ENCODE peak calls at places on chromosomes 1 and 21, in four cellular contexts. H, G, S and Z are unnamed samples.

GRCh38 chr1:2271134-2271785 is 43.1 kb downstream of the SKI start:
- DNase-seq in H (no peak), G (peak; percentile 17), S (no peak), Z (no peak)

GRCh38 chr1:176033879-176034278 is 173.2 kb downstream of the COP1 start:
- DNase-seq in H (no peak), G (no peak), S (peak; percentile 34), Z (no peak)

GRCh38 chr1:61875198-61875597 is 132.9 kb downstream of the PATJ start:
- DNase-seq in H (no peak), G (no peak), S (no peak), Z (no peak)

GRCh38 chr1:2948751-2949680 is 72.3 kb upstream of the ACTRT2 start:
- DNase-seq in H (no peak), G (no peak), S (no peak), Z (no peak)

GRCh38 chr21:15121655-15122120 is 56.9 kb upstream of the NRIP1 start:
- DNase-seq in H (no peak), G (peak; percentile 21), S (peak; percentile 7), Z (no peak)

GRCh38 chr1:93143136-93143535 is 37.1 kb downstream of the TMED5 start:
- DNase-seq in H (no peak), G (no peak), S (no peak), Z (no peak)

GRCh38 chr1:205680073-205680851 is at the start of gene SLC45A3:
- DNase-seq in H (no peak), G (peak; percentile 48), S (no peak), Z (no peak)

GRCh38 chr1:78145105-78145580 is 99.4 kb downstream of the GIPC2 start:
- DNase-seq in H (no peak), G (peak; percentile 14), S (peak; percentile 68), Z (no peak)

GRCh38 chr1:54220004-54220811 is 20.2 kb downstream of the MRPL37 start:
- DNase-seq in H (no peak), G (peak; percentile 69), S (peak; percentile 49), Z (no peak)

GRCh38 chr1:17465186-17465585 is 25.7 kb upstream of the RCC2 start:
- DNase-seq in H (no peak), G (no peak), S (no peak), Z (no peak)

GRCh38 chr1:59155326-59155725 is 141.6 kb upstream of the FGGY start:
- DNase-seq in H (no peak), G (no peak), S (no peak), Z (no peak)

GRCh38 chr1:8443558-8444194 is 125.8 kb downstream of the SLC45A1 start:
- DNase-seq in H (no peak), G (no peak), S (no peak), Z (no peak)

GRCh38 chr1:228314658-228315483 is 91.8 kb downstream of the TRIM11 start:
- DNase-seq in H (no peak), G (peak; percentile 32), S (no peak), Z (no peak)

GRCh38 chr1:23591460-23592208 is 32.3 kb upstream of the ID3 start:
- DNase-seq in H (no peak), G (peak; percentile 25), S (no peak), Z (no peak)

GRCh38 chr1:207316622-207317510 is 4.6 kb upstream of the CD55 start:
- DNase-seq in H (peak; percentile 59), G (no peak), S (no peak), Z (no peak)

GRCh38 chr1:41683681-41684500 is 199.4 kb upstream of the EDN2 start:
- DNase-seq in H (no peak), G (no peak), S (no peak), Z (no peak)

GRCh38 chr1:154847891-154848290 is 22.2 kb downstream of the KCNN3 start:
- DNase-seq in H (no peak), G (peak; percentile 30), S (no peak), Z (no peak)

GRCh38 chr1:88549536-88549935 is 134.5 kb upstream of the PKN2 start:
- DNase-seq in H (no peak), G (no peak), S (peak; percentile 1), Z (no peak)

GRCh38 chr1:220747426-220748090 is 564 bp upstream of the MTARC2 start:
- DNase-seq in H (no peak), G (no peak), S (no peak), Z (no peak)

GRCh38 chr1:17895401-17895800 is 140.3 kb downstream of the ACTL8 start:
- DNase-seq in H (no peak), G (no peak), S (no peak), Z (no peak)

GRCh38 chr1:173669491-173669941 is at the start of gene ANKRD45:
- DNase-seq in H (no peak), G (peak; percentile 33), S (no peak), Z (peak; percentile 24)

GRCh38 chr1:207831517-207832327 is 79.2 kb downstream of the CD34 start:
- DNase-seq in H (no peak), G (no peak), S (no peak), Z (no peak)

GRCh38 chr1:4023678-4024077 is 123.6 kb upstream of the C1orf174 start:
- DNase-seq in H (no peak), G (no peak), S (no peak), Z (no peak)

GRCh38 chr1:180952657-180953013 is 39.9 kb downstream of the KIAA1614 start:
- DNase-seq in H (no peak), G (no peak), S (no peak), Z (no peak)

GRCh38 chr1:16032388-16033100 is 10.7 kb downstream of the CLCNKA start:
- DNase-seq in H (peak; percentile 83), G (peak; percentile 87), S (peak; percentile 77), Z (peak; percentile 66)

GRCh38 chr1:39407496-39407888 is 83.9 kb upstream of the BMP8A start:
- DNase-seq in H (no peak), G (no peak), S (no peak), Z (no peak)

GRCh38 chr1:39406533-39407478 is 84.6 kb upstream of the BMP8A start:
- DNase-seq in H (no peak), G (no peak), S (peak; percentile 73), Z (no peak)

GRCh38 chr1:39409055-39409816 is 82.2 kb upstream of the BMP8A start:
- DNase-seq in H (peak; percentile 56), G (peak; percentile 58), S (peak; percentile 60), Z (no peak)

GRCh38 chr1:39408641-39409054 is 82.8 kb upstream of the BMP8A start:
- DNase-seq in H (peak; percentile 89), G (peak; percentile 97), S (peak; percentile 93), Z (peak; percentile 79)

GRCh38 chr1:39407889-39408640 is 83.4 kb upstream of the BMP8A start:
- DNase-seq in H (no peak), G (no peak), S (no peak), Z (no peak)
- TF ChIP-seq CTCF in H (no peak), G (no peak), S (no peak), Z (no peak)

GRCh38 chr1:12208764-12209494 is 20.9 kb upstream of the VPS13D start:
- DNase-seq in H (peak; percentile 86), G (peak; percentile 89), S (peak; percentile 58), Z (peak; percentile 99)
- TF ChIP-seq CTCF in H (peak; percentile 95), G (peak; percentile 93), S (peak; percentile 99), Z (no peak)

GRCh38 chr1:119371800-119372199 is 3.2 kb downstream of the HAO2 start:
- DNase-seq in H (no peak), G (no peak), S (no peak), Z (no peak)

GRCh38 chr1:119370748-119371147 is 2.2 kb downstream of the HAO2 start:
- DNase-seq in H (no peak), G (no peak), S (no peak), Z (no peak)

GRCh38 chr1:119374208-119374877 is 5.8 kb downstream of the HAO2 start:
- DNase-seq in H (no peak), G (no peak), S (no peak), Z (no peak)

GRCh38 chr1:119373465-119373864 is 4.9 kb downstream of the HAO2 start:
- DNase-seq in H (no peak), G (no peak), S (peak; percentile 52), Z (no peak)

DNA sequence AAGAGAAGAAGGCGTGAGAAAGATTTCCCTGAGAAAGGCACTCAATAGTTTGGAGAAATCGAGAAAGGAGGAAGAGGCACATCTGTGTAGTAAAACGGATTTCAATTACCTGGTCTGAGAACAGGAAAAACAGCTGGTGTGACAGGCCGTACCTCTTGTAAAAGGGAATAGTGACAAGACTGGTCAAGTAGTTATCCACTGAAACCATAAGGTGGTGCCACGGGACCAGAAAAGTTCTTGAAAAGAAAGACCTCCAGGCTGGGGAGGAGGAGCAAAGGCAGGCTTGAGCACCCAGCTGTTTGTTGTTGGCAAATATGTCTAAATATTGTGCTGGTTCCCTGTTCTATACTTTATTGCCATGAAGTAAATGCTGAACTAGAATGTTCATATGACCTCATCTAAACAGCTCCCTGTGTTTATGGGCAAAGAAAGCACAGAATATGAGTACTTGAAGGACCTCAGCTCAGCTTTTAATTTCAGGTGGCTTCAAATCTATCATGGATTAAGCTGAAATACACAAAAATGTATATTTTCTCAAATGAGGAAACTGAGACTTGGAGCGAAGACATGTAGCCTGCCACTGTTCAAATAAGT is 4.0 kb downstream of the HAO2 start:
- DNase-seq in H (no peak), G (no peak), S (peak; percentile 35), Z (no peak)
- TF ChIP-seq CTCF in H (no peak), G (peak; percentile 9), S (peak; percentile 42), Z (no peak)

GRCh38 chr1:234388094-234388493 is 14.8 kb downstream of the COA6 start:
- DNase-seq in H (no peak), G (no peak), S (no peak), Z (no peak)
- TF ChIP-seq CTCF in H (no peak), G (no peak), S (no peak), Z (no peak)

DNA sequence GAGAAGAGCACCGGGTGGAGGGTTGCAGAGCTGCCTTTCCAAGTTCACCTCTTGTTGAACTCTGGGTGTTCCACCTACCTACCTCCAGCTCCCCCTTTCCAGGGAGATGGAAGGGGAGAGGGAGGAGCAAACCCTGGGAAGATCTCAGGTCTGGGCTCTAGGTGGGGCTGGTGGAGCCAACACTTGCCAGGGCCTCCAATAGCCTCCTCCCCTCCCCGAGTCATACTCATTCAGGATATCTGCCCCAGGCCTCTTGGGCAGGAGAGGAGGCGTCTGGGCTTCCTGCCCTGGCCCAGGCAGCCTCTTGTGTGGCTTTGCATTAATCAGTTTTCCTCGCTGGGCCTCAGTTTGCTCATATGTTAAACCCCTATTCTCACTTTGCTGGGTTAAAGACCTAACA is 13.4 kb downstream of the RAP1GAP start:
- DNase-seq in H (no peak), G (no peak), S (peak; percentile 8), Z (no peak)
- TF ChIP-seq CTCF in H (no peak), G (no peak), S (no peak), Z (no peak)

DNA sequence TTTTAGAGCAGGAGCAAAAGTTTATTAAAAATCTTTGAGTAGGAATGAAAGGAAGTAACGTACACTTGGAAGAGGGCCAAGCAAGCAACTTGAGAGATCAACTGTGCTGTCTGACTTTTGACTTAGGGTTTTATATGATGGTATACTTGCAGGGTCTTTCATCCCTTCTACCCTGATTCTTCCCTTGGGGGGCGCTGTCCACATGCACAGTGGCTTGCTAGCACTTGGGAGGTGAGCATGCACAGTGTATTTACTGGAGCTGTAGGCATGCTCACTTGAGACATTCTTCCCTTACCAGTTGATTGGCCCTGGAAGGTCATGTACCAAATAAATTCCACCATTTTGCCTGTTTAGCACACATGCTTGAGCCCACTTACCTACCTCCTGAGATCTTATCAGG is 1001.3 kb upstream of the ADGRL2 start:
- DNase-seq in H (no peak), G (no peak), S (no peak), Z (no peak)
- TF ChIP-seq CTCF in H (no peak), G (no peak), S (no peak), Z (no peak)

GRCh38 chr1:102191723-102192122 is 195.0 kb upstream of the OLFM3 start:
- DNase-seq in H (no peak), G (no peak), S (no peak), Z (no peak)
- TF ChIP-seq CTCF in H (peak; percentile 28), G (peak; percentile 33), S (peak; percentile 15), Z (no peak)